ENCODE peak calls at places on chromosomes 1 and 21, in eight cellular contexts. W is HL-60; O is astrocyte of the cerebellum; P is fibroblast of pulmonary artery; N is Panc1; Y is naive thymus-derived CD4-positive, alpha-beta T cell; L is CD8-positive, alpha-beta memory T cell; A is heart left ventricle. C is an unnamed sample.

GRCh38 chr1:245409341-245410195 is 254.8 kb downstream of the KIF26B start:
- DNase-seq in A (no peak), N (no peak), Y (no peak), P (no peak), O (no peak), L (no peak), W (no peak), C (no peak)

GRCh38 chr1:89706700-89707012 is 73.7 kb downstream of the LRRC8C start:
- DNase-seq in P (no peak), O (no peak), N (no peak), W (no peak), L (no peak), A (no peak), Y (no peak), C (no peak)

GRCh38 chr21:44709426-44710293 is 1.7 kb downstream of the TSPEAR start:
- DNase-seq in O (no peak), L (no peak), A (no peak), P (no peak), W (no peak), N (no peak), Y (peak), C (no peak)

GRCh38 chr21:43639470-43640178 is 19.7 kb downstream of the HSF2BP start:
- DNase-seq in A (no peak), O (no peak), N (no peak), L (no peak), W (peak), Y (no peak), P (peak), C (no peak)

GRCh38 chr1:244095523-244095911 is 44.4 kb downstream of the ZBTB18 start:
- DNase-seq in O (no peak), W (no peak), L (no peak), P (no peak), A (no peak), N (no peak), Y (no peak), C (no peak)

GRCh38 chr1:230248876-230249275 is 177.3 kb downstream of the PGBD5 start:
- DNase-seq in P (peak), A (no peak), L (no peak), Y (no peak), W (no peak), O (no peak), N (no peak), C (no peak)

GRCh38 chr21:14753069-14753465 is 207.0 kb upstream of the SAMSN1 start:
- DNase-seq in O (no peak), Y (no peak), W (no peak), A (no peak), L (no peak), P (no peak), N (no peak), C (no peak)

GRCh38 chr21:31409849-31410762 is 66.0 kb upstream of the TIAM1 start:
- DNase-seq in L (no peak), W (no peak), A (no peak), P (no peak), O (no peak), Y (no peak), N (no peak), C (no peak)

GRCh38 chr1:21372383-21372782 is 67.6 kb upstream of the NBPF3 start:
- DNase-seq in Y (no peak), N (no peak), O (no peak), P (no peak), W (no peak), A (no peak), L (no peak), C (no peak)

GRCh38 chr1:67674260-67675011 is 10.6 kb upstream of the GADD45A start:
- DNase-seq in A (no peak), Y (peak), P (peak), W (no peak), O (no peak), N (no peak), L (no peak), C (peak)

GRCh38 chr1:20426923-20427322 is 59.1 kb downstream of the CAMK2N1 start:
- DNase-seq in Y (no peak), P (peak), N (no peak), W (no peak), O (peak), A (no peak), L (no peak), C (no peak)

GRCh38 chr21:42248783-42249597 is 30.1 kb downstream of the ABCG1 start:
- DNase-seq in P (no peak), A (no peak), O (no peak), L (no peak), N (no peak), Y (no peak), W (no peak), C (no peak)

GRCh38 chr1:21666572-21667320 is 2.4 kb downstream of the RAP1GAP start:
- DNase-seq in Y (no peak), L (no peak), N (no peak), A (no peak), O (no peak), P (peak), W (no peak), C (no peak)

GRCh38 chr21:43196789-43197188 is 28.0 kb downstream of the CRYAA start:
- DNase-seq in P (peak), L (no peak), W (no peak), Y (no peak), O (no peak), N (no peak), A (peak), C (no peak)

GRCh38 chr1:32464191-32464715 is 619 bp upstream of the ZBTB8B start:
- DNase-seq in P (no peak), Y (no peak), A (no peak), W (no peak), N (no peak), L (no peak), O (no peak), C (no peak)

GRCh38 chr1:218588555-218589172 is 243.5 kb downstream of the TGFB2 start:
- DNase-seq in N (no peak), P (no peak), O (no peak), Y (no peak), W (peak), L (no peak), A (no peak), C (no peak)

GRCh38 chr1:245687636-245688535 is 533.1 kb downstream of the KIF26B start:
- DNase-seq in L (no peak), N (no peak), P (no peak), A (no peak), W (no peak), O (no peak), Y (no peak), C (no peak)

GRCh38 chr21:33026878-33027400 is 1.2 kb downstream of the OLIG2 start:
- DNase-seq in P (no peak), A (no peak), W (no peak), O (no peak), Y (no peak), L (no peak), N (no peak), C (no peak)

GRCh38 chr1:41901551-41901950 is 17.2 kb downstream of the HIVEP3 start:
- DNase-seq in P (no peak), O (no peak), N (no peak), L (no peak), Y (no peak), A (no peak), W (no peak), C (no peak)

GRCh38 chr21:34690041-34690792 is 21.4 kb downstream of the CLIC6 start:
- DNase-seq in N (no peak), P (no peak), O (no peak), W (no peak), L (no peak), A (no peak), Y (no peak), C (no peak)

GRCh38 chr1:183040600-183040999 is 17.4 kb downstream of the LAMC1 start:
- DNase-seq in L (no peak), W (no peak), P (no peak), Y (no peak), O (no peak), A (no peak), N (no peak), C (no peak)

GRCh38 chr1:216237927-216238550 is 185.2 kb downstream of the USH2A start:
- DNase-seq in W (no peak), L (no peak), A (no peak), P (no peak), N (no peak), O (no peak), Y (no peak), C (no peak)

GRCh38 chr21:28579986-28580550 is 412.6 kb downstream of the LTN1 start:
- DNase-seq in Y (no peak), N (no peak), A (no peak), P (no peak), W (no peak), L (no peak), O (no peak), C (no peak)

GRCh38 chr1:58818075-58818474 is 34.2 kb upstream of the JUN start:
- DNase-seq in N (peak), Y (no peak), A (no peak), W (no peak), L (no peak), P (peak), O (peak), C (no peak)

GRCh38 chr1:76939107-76939816 is 72.0 kb downstream of the ST6GALNAC5 start:
- DNase-seq in A (no peak), O (peak), Y (no peak), P (peak), W (no peak), L (no peak), N (no peak), C (no peak)

GRCh38 chr1:17831619-17832018 is 76.5 kb downstream of the ACTL8 start:
- DNase-seq in W (peak), O (peak), A (no peak), Y (no peak), P (peak), L (no peak), N (no peak), C (no peak)

GRCh38 chr1:201198598-201198997 is 8.0 kb downstream of the IGFN1 start:
- DNase-seq in P (no peak), W (no peak), A (no peak), N (no peak), Y (no peak), L (no peak), O (no peak), C (no peak)

GRCh38 chr1:196661345-196661744 is 9.5 kb downstream of the CFH start:
- DNase-seq in Y (no peak), L (no peak), O (no peak), P (no peak), N (no peak), A (no peak), W (no peak), C (no peak)

GRCh38 chr1:169860187-169860586 is 33.5 kb downstream of the SCYL3 start:
- DNase-seq in W (no peak), P (no peak), A (no peak), L (no peak), Y (no peak), O (no peak), N (no peak), C (no peak)

GRCh38 chr1:209702832-209703231 is 1.8 kb upstream of the HSD11B1 start:
- DNase-seq in O (no peak), Y (no peak), N (no peak), P (no peak), W (no peak), L (no peak), A (no peak), C (no peak)

GRCh38 chr1:6373961-6374720 is 19.4 kb downstream of the ACOT7 start:
- DNase-seq in Y (no peak), W (no peak), A (no peak), N (no peak), L (no peak), P (no peak), O (no peak), C (no peak)

DNA sequence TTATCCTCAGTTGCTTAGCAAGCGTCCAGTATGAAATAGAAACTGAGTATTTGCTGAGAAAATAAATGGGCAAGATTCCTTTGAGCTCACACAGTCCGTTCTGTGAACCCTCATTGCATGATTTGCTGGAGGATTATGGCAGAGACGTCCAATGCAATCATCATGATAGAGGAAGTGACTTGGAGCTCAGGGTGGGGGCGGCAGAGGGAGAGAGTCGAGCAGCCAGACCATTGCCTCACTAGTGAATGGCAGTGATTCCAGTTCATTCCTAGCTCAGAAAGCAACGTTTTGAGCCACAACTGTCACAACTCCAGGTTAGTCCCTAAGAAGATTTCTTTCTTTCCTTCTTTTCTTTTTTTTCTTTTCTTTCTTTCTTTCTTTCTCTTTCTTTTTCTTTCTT is 27.5 kb upstream of the COL9A2 start:
- DNase-seq in O (no peak), A (no peak), P (peak), L (no peak), N (no peak), Y (peak), W (peak), C (peak)
- H3K4me3 ChIP-seq in O (no peak), A (peak), P (no peak), L (no peak), N (no peak), Y (peak), W (no peak), C (no peak)

GRCh38 chr1:204711103-204711946 is 25.8 kb upstream of the LRRN2 start:
- DNase-seq in W (no peak), N (no peak), O (no peak), A (no peak), L (no peak), P (no peak), Y (no peak), C (no peak)
- H3K4me3 ChIP-seq in W (no peak), N (no peak), O (no peak), A (no peak), L (no peak), P (no peak), Y (no peak), C (no peak)

GRCh38 chr1:88036345-88036999 is 647.6 kb upstream of the PKN2 start:
- DNase-seq in A (no peak), N (no peak), O (no peak), L (no peak), Y (no peak), P (no peak), W (no peak), C (no peak)

GRCh38 chr1:88039240-88039639 is 644.8 kb upstream of the PKN2 start:
- DNase-seq in Y (no peak), P (no peak), L (no peak), O (no peak), N (no peak), W (no peak), A (no peak), C (no peak)

GRCh38 chr1:88029899-88030298 is 654.2 kb upstream of the PKN2 start:
- DNase-seq in Y (no peak), P (no peak), A (no peak), L (no peak), N (no peak), W (no peak), O (no peak), C (no peak)

DNA sequence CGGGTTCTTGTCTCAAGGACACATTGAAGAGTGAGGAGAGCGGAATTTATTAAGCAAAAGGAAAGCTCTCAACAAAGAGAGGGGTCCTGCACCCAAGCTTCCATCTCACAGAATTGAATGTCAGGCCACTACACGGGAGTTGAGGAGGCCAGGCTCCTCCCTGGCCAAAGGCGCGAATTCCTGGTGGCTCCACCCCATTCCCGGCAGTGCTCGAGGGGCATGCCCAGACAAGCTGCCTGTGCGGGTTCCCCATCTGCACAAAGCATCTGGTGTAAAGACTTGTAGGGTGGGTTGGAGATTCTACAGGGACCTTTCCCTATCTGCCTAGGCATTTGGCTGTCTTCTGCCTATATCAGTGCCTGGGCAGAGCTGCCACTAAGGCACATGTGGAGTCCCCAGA is 648.5 kb upstream of the PKN2 start:
- DNase-seq in W (no peak), O (no peak), N (no peak), Y (no peak), L (no peak), P (no peak), A (no peak), C (no peak)
- H3K4me3 ChIP-seq in W (no peak), O (no peak), N (no peak), Y (no peak), L (no peak), P (no peak), A (no peak), C (no peak)

GRCh38 chr1:15703562-15703961 is 19.4 kb downstream of the PLEKHM2 start:
- DNase-seq in P (peak), L (no peak), A (peak), Y (no peak), O (peak), N (no peak), W (no peak), C (peak)
- H3K4me3 ChIP-seq in P (peak), L (no peak), A (peak), Y (no peak), O (no peak), N (no peak), W (no peak), C (no peak)

GRCh38 chr1:146019225-146020057 is 2.1 kb downstream of the HJV start:
- DNase-seq in L (no peak), P (no peak), O (no peak), A (no peak), N (no peak), Y (no peak), W (no peak), C (no peak)
- H3K4me3 ChIP-seq in L (no peak), P (no peak), O (peak), A (peak), N (no peak), Y (no peak), W (no peak), C (peak)

C was measured in heart right ventricle.